ENCODE peak calls at places on chromosome 17, in seven cellular contexts. X, G, T, R, L, Y and U are unnamed samples.

GRCh38 chr17:78908426-78908825 is 5.4 kb upstream of the CEP295NL start:
- DNase-seq in L (no peak), G (no peak), Y (no peak), X (no peak), T (no peak), R (no peak), U (no peak)

GRCh38 chr17:74646231-74646630 is 22.7 kb upstream of the CD300E start:
- DNase-seq in G (peak; percentile 2), L (no peak), R (no peak), T (no peak), X (no peak), Y (no peak), U (no peak)

GRCh38 chr17:63222655-63223054 is 223.5 kb downstream of the CYB561 start:
- DNase-seq in L (no peak), X (no peak), Y (no peak), T (no peak), G (peak; percentile 10), R (no peak), U (no peak)

GRCh38 chr17:42518755-42519545 is 17.1 kb upstream of the NAGLU start:
- DNase-seq in R (no peak), X (no peak), L (peak; percentile 96), G (peak; percentile 24), Y (peak; percentile 55), T (peak; percentile 22), U (no peak)

GRCh38 chr17:15463363-15463762 is 4.1 kb downstream of the CDRT4 start:
- DNase-seq in Y (no peak), T (peak; percentile 55), L (no peak), R (no peak), X (peak; percentile 32), G (peak; percentile 33), U (no peak)

GRCh38 chr17:32634167-32634566 is 147.4 kb downstream of the CDK5R1 start:
- DNase-seq in G (no peak), R (no peak), Y (no peak), L (no peak), T (no peak), X (no peak), U (no peak)

GRCh38 chr17:74408262-74408661 is 23.6 kb upstream of the GPRC5C start:
- DNase-seq in T (no peak), R (no peak), G (peak; percentile 11), X (peak; percentile 33), L (no peak), Y (no peak), U (no peak)

GRCh38 chr17:39699818-39700147 is at the start of gene ERBB2:
- DNase-seq in G (peak; percentile 68), T (peak; percentile 88), Y (peak; percentile 61), L (peak; percentile 90), R (no peak), X (peak; percentile 70), U (no peak)

GRCh38 chr17:16351831-16352230 is 1.4 kb downstream of the CENPV start:
- DNase-seq in Y (no peak), X (no peak), L (no peak), R (no peak), T (no peak), G (peak; percentile 16), U (no peak)

GRCh38 chr17:66308856-66309255 is 6.4 kb downstream of the PRKCA start:
- DNase-seq in X (no peak), Y (no peak), G (no peak), L (no peak), R (no peak), T (no peak), U (no peak)

DNA sequence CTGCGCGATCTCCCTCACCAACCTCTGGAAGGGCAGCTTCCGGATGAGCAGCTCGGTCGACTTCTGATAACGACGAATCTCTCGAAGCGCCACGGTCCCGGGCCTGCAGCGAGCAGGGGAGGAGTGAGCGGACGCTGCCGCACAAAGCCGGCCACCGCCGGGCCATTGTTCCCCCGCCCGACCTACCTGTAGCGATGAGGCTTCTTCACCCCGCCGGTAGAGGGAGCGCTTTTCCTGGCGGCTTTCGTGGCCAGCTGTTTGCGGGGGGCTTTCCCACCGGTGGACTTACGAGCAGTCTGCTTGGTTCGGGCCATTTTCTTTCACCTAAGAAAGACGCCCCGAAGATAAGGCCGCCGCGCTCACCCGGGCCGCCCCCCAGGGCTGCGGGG is 5.8 kb upstream of the UNK start:
- DNase-seq in R (no peak), G (no peak), X (no peak), Y (peak; percentile 52), T (peak; percentile 75), L (peak; percentile 78), U (no peak)
- TF ChIP-seq CTCF in R (peak; percentile 58), G (peak; percentile 69), X (peak; percentile 61), Y (peak; percentile 60), T (peak; percentile 86), L (peak; percentile 60), U (peak; percentile 66)

GRCh38 chr17:6558932-6559752 is 2.8 kb upstream of the PITPNM3 start:
- DNase-seq in R (no peak), X (no peak), L (no peak), T (no peak), Y (no peak), G (no peak), U (no peak)
- TF ChIP-seq CTCF in R (no peak), X (no peak), L (no peak), T (peak; percentile 25), Y (no peak), G (no peak), U (no peak)

GRCh38 chr17:1506649-1507254 is 9.7 kb downstream of the INPP5K start:
- DNase-seq in Y (peak; percentile 55), L (no peak), X (no peak), G (no peak), T (no peak), R (no peak), U (no peak)

GRCh38 chr17:1498869-1499268 is 6.4 kb upstream of the MYO1C start:
- DNase-seq in R (no peak), L (no peak), X (no peak), Y (no peak), T (no peak), G (peak; percentile 77), U (no peak)

GRCh38 chr17:1505586-1505985 is 10.8 kb downstream of the INPP5K start:
- DNase-seq in X (no peak), L (no peak), Y (no peak), T (no peak), R (no peak), G (no peak), U (no peak)

GRCh38 chr17:1509255-1509943 is 7.0 kb downstream of the INPP5K start:
- DNase-seq in T (no peak), L (peak; percentile 84), X (no peak), G (no peak), Y (no peak), R (no peak), U (no peak)

DNA sequence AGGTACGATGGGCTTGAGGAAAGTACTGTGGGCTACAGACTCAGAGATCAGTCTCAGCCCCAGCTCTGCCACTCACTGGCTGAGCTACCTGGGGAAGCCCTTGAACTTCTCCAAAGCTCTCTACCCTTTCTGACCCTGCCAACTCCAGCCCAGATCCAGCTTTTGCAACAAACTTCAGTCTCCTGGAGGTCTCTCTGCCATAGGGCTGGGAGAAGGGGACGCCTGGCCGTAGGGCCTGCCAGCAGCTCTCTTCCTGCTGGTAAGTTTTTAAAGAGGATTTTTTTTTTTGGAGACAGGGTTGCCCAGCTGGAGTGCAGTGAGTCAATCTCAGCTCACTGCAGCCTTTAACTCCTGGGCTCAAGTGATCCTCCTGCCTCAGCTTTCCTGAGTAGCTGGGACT is 11.5 kb downstream of the INPP5K start:
- DNase-seq in X (no peak), Y (no peak), T (no peak), R (no peak), L (no peak), G (no peak), U (no peak)
- TF ChIP-seq CTCF in X (no peak), Y (no peak), T (no peak), R (no peak), L (no peak), G (no peak), U (no peak)

DNA sequence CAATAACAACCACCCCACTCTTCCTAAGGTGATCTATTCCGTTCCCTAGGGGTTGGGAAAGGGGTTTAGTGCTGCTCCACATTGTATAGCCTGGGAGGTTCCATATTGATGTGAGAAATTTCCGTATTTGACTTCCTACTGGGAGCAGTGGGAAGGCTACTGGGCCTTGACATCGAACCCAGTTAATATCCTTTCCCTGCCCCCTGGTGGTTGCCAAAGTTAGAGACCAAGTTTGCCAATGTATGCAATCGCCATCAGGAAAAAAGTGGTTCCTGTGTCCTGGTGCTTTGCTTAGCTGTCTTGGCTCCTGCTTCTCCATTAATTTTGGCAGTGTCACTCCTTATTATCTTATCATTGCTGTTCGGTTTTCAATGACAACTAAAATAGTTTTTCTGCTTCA is 914.9 kb downstream of the KCNJ2 start:
- DNase-seq in L (peak; percentile 51), T (peak; percentile 78), X (no peak), G (peak; percentile 16), Y (no peak), R (no peak), U (peak; percentile 23)
- TF ChIP-seq CTCF in L (no peak), T (peak; percentile 79), X (no peak), G (peak; percentile 65), Y (no peak), R (peak; percentile 16), U (peak; percentile 56)

GRCh38 chr17:82416771-82417170 is 1.4 kb upstream of the HEXD start:
- DNase-seq in R (no peak), L (no peak), G (no peak), X (no peak), Y (no peak), T (no peak), U (no peak)
- TF ChIP-seq CTCF in R (peak; percentile 10), L (no peak), G (peak; percentile 40), X (no peak), Y (no peak), T (peak; percentile 46), U (peak; percentile 28)

DNA sequence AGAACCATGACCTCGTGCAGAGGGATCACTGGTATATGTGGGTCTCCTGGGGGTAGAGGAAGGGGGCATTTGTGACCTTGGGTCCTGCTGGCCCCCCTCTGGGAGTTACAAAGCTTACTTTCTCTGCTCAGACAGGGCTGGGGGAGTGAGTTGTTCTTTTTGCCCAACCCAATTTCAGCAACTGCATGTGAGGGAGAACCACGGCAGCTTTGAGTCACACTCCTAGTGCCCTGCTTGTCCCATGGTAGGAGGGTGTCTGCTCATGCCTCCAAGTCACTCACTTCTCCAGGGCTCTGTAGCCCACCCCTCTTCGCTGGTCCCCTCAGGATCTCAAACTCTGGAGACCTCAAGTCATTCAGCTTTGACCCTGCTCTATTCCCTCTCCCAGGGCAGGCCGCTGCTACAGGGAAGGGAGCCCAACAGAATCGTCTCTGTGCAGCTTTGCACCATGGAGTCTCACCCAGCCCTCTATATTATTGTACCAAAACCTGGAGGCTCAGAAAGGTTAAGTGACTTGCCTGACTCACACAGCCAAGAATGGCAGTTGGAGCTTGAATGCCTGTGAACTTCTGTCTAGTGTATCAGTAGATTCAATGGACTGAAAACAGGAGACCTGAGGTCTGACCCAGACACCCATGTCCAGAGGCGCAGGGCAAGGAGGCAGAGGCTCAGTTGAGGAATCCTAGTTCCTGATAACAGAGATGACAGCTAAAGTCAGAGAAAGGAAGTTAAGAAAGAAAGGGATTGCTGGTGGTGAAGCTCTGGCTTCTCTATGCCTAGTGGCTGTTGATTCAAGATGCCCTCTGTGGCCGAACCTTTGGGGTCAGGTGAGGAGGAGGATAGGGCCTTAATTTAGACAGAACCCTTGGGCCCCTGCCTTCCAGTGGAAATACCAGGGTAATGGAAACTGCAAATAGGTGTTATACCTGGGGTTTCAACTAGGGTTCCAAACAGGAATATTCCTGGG is 14.6 kb upstream of the ETV4 start:
- DNase-seq in L (no peak), Y (no peak), G (no peak), R (no peak), T (no peak), X (no peak), U (no peak)
- TF ChIP-seq CTCF in L (no peak), Y (no peak), G (no peak), R (no peak), T (no peak), X (no peak), U (no peak)

GRCh38 chr17:36534881-36535668 is at the start of gene PIGW:
- DNase-seq in T (peak; percentile 98), L (peak; percentile 92), R (peak; percentile 95), Y (peak; percentile 90), G (peak; percentile 80), X (peak; percentile 92), U (peak; percentile 91)
- TF ChIP-seq CTCF in T (no peak), L (no peak), R (peak; percentile 8), Y (peak; percentile 40), G (no peak), X (peak; percentile 14), U (peak; percentile 23)